ENCODE peak calls at places on chromosomes 11 and 22, in ten cellular contexts. C, L, Q, A, B, U, T, P, R and X are unnamed samples. For H3K36me3, the result is how much of the 10 kb centered on the place peaks cover.

GRCh38 chr11:117217141-117217609 is 14.7 kb downstream of the PCSK7 start:
- DNase-seq in C (no peak), L (no peak), Q (no peak), A (no peak), B (no peak), U (no peak), T (peak), P (no peak), R (peak), X (no peak)

GRCh38 chr11:60777572-60777971 is 7.6 kb upstream of the MS4A10 start:
- DNase-seq in C (peak), L (peak), Q (no peak), A (no peak), B (no peak), U (peak), T (peak), P (no peak), R (peak), X (no peak)

GRCh38 chr22:25774575-25775026 is 32.6 kb downstream of the MYO18B start:
- DNase-seq in C (no peak), L (no peak), Q (peak), A (no peak), B (no peak), U (no peak), T (no peak), P (no peak), R (no peak), X (no peak)

GRCh38 chr11:72375241-72375640 is 59.1 kb downstream of the CLPB start:
- DNase-seq in C (no peak), L (no peak), Q (no peak), A (no peak), B (no peak), U (no peak), T (no peak), P (no peak), R (no peak), X (no peak)

GRCh38 chr11:12556788-12557384 is 117.3 kb upstream of the TEAD1 start:
- DNase-seq in C (peak), L (peak), Q (no peak), A (peak), B (peak), U (peak), T (no peak), P (peak), R (peak), X (no peak)

GRCh38 chr22:50016988-50017700 is 4.6 kb upstream of the IL17REL start:
- DNase-seq in C (no peak), L (peak), Q (peak), A (peak), B (no peak), U (no peak), T (no peak), P (no peak), R (no peak), X (peak)

GRCh38 chr11:115081972-115082371 is 403.6 kb downstream of the NXPE2 start:
- DNase-seq in C (no peak), L (peak), Q (no peak), A (no peak), B (peak), U (no peak), T (no peak), P (no peak), R (no peak), X (no peak)

GRCh38 chr22:32050678-32051515 is 7.8 kb downstream of the SLC5A1 start:
- DNase-seq in C (peak), L (peak), Q (no peak), A (no peak), B (peak), U (peak), T (no peak), P (peak), R (peak), X (peak)

GRCh38 chr11:113615098-113615497 is 91.0 kb downstream of the TMPRSS5 start:
- DNase-seq in C (no peak), L (no peak), Q (peak), A (no peak), B (no peak), U (no peak), T (no peak), P (no peak), R (no peak), X (no peak)

GRCh38 chr22:49973018-49973965 is 12.7 kb downstream of the PIM3 start:
- DNase-seq in C (no peak), L (no peak), Q (no peak), A (no peak), B (no peak), U (no peak), T (peak), P (no peak), R (no peak), X (no peak)

GRCh38 chr22:32469799-32470212 is 4.8 kb upstream of the FBXO7 start:
- DNase-seq in C (no peak), L (peak), Q (peak), A (peak), B (no peak), U (no peak), T (no peak), P (no peak), R (peak), X (no peak)

GRCh38 chr11:64048042-64048854 is 12.5 kb downstream of the FLRT1 start:
- DNase-seq in C (no peak), L (no peak), Q (no peak), A (no peak), B (no peak), U (no peak), T (no peak), P (peak), R (no peak), X (no peak)

GRCh38 chr11:115422013-115422697 is 82.1 kb downstream of the CADM1 start:
- DNase-seq in C (no peak), L (no peak), Q (no peak), A (no peak), B (no peak), U (no peak), T (no peak), P (no peak), R (no peak), X (no peak)

GRCh38 chr11:64564947-64565889 is 25.8 kb upstream of the SLC22A12 start:
- DNase-seq in C (no peak), L (no peak), Q (no peak), A (no peak), B (no peak), U (no peak), T (peak), P (no peak), R (no peak), X (no peak)

GRCh38 chr11:47599821-47600377 is 5.7 kb upstream of the C1QTNF4 start:
- DNase-seq in C (no peak), L (no peak), Q (no peak), A (no peak), B (peak), U (no peak), T (no peak), P (no peak), R (no peak), X (no peak)

GRCh38 chr11:60762851-60763691 is 6.4 kb downstream of the MS4A15 start:
- DNase-seq in C (peak), L (no peak), Q (no peak), A (no peak), B (no peak), U (no peak), T (peak), P (no peak), R (no peak), X (peak)

GRCh38 chr11:15967166-15967565 is 389.2 kb downstream of the SOX6 start:
- DNase-seq in C (no peak), L (peak), Q (no peak), A (peak), B (no peak), U (no peak), T (no peak), P (no peak), R (no peak), X (no peak)

GRCh38 chr11:9138612-9139579 is 47.5 kb upstream of the SCUBE2 start:
- DNase-seq in C (no peak), L (peak), Q (no peak), A (peak), B (no peak), U (no peak), T (no peak), P (no peak), R (peak), X (no peak)
- H3K36me3 ChIP-seq in C (half or more), L (under half), Q (under half), A (under half), B (half or more), U (half or more), T (half or more), P (under half), R (half or more), X (under half)

GRCh38 chr22:23826510-23827350 is 12.1 kb downstream of the DERL3 start:
- DNase-seq in C (no peak), L (no peak), Q (peak), A (no peak), B (no peak), U (no peak), T (no peak), P (no peak), R (peak), X (no peak)
- H3K4me3 ChIP-seq in C (no peak), L (no peak), Q (no peak), A (no peak), B (no peak), U (no peak), T (no peak), P (no peak), R (no peak), X (no peak)

GRCh38 chr11:104610597-104610996 is 287.7 kb downstream of the CASP12 start:
- DNase-seq in C (no peak), L (no peak), Q (no peak), A (no peak), B (no peak), U (no peak), T (no peak), P (no peak), R (no peak), X (no peak)

GRCh38 chr11:104609766-104610165 is 288.5 kb downstream of the CASP12 start:
- DNase-seq in C (no peak), L (no peak), Q (no peak), A (no peak), B (no peak), U (no peak), T (no peak), P (no peak), R (no peak), X (no peak)

GRCh38 chr11:104614117-104614716 is 284.0 kb downstream of the CASP12 start:
- DNase-seq in C (no peak), L (no peak), Q (no peak), A (no peak), B (no peak), U (no peak), T (no peak), P (no peak), R (no peak), X (no peak)

GRCh38 chr11:104609297-104609696 is 289.0 kb downstream of the CASP12 start:
- DNase-seq in C (no peak), L (peak), Q (peak), A (peak), B (no peak), U (no peak), T (no peak), P (peak), R (peak), X (no peak)
- TF ChIP-seq CTCF in C (peak), L (peak), Q (peak), A (no peak), B (peak), U (peak), T (peak), P (peak), R (peak), X (peak)

DNA sequence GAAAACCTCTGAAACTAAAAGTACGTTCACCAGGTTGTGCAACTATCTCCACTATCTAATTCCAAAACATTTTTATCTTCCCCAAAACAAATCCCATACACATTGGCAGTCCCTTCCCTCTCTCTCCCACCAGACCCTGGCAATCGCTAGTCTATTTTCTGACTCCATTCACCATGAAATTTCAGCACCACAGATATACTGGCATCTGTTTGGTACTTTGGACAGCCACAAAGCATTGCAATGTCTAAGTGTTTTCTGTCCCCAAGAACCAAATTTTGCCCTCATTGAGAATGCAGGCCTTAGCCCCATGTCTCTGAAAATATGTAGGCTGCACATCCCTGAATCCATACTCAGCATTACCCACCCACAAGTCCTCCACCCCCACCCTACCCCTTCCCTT is 28.0 kb upstream of the KCNJ11 start:
- DNase-seq in C (no peak), L (no peak), Q (no peak), A (no peak), B (no peak), U (no peak), T (no peak), P (no peak), R (no peak), X (no peak)
- H3K36me3 ChIP-seq in C (under half), L (under half), Q (under half), A (under half), B (under half), U (under half), T (under half), P (under half), R (under half), X (under half)

DNA sequence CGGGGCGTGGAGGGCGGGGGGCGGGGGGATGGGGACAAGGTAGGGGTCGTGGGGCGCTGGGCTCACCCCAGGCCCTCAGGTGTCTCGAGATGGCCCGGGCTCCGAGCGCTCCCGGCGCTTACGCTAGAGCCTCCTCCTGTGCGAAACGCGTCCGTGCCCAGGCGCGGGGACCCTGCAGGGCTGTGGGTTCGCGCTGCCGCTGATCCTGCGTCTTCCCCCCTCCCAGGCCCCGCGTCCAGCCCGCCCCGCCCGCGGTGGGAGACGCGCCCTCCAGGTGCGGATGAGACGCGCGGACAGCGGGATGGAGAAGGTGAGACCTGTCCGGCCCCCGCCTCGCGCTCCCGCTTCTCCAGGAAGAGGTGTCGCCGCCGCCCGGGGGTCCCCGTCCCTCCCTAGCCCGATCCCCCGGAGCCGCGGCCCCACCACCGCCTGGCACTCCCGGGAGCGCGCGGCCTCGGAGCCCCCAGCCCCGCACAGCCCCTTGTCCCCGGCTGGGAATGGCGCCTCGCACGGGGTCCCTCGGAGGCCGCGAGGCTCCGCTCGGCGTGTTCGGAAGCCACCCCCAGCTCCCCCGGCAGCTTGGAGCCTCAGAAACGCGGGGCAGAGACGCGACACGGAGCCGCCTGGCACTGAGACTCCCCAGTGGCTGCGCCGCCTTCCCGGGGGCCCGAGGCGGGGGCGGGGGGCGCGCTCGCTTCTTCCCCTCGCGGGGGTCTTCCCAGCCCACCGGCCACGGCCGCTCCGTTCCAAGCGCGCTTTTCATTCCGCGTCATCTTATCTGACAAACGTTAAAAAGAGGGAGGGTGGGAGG is 27.6 kb upstream of the TOLLIP start:
- DNase-seq in C (peak), L (no peak), Q (no peak), A (peak), B (peak), U (no peak), T (peak), P (no peak), R (no peak), X (peak)
- H3K4me3 ChIP-seq in C (no peak), L (no peak), Q (no peak), A (peak), B (peak), U (peak), T (peak), P (peak), R (no peak), X (no peak)